ENCODE peak calls at places on chromosomes 1 and 21, in ten cellular contexts. One of them, this sample, is unnamed.

GRCh38 chr1:194102607-194103006 is 916.2 kb upstream of the B3GALT2 start:
- DNase-seq in naive thymus-derived CD8-positive, alpha-beta T cell: no peak
- DNase-seq in IMR-90: peak
- DNase-seq in osteocyte: no peak
- DNase-seq in naive B cell: no peak
- DNase-seq in CD8-positive, alpha-beta T cell: no peak
- DNase-seq in tibial nerve: no peak
- DNase-seq in activated CD8-positive, alpha-beta memory T cell treated with anti-CD3 and anti-CD28 coated beads for 24 hours: no peak
- DNase-seq in hippocampal formation: peak
- DNase-seq in Calu3: no peak
- DNase-seq in this sample: no peak

GRCh38 chr1:94228640-94229375 is 8.6 kb downstream of the ARHGAP29 start:
- DNase-seq in naive thymus-derived CD8-positive, alpha-beta T cell: no peak
- DNase-seq in IMR-90: no peak
- DNase-seq in osteocyte: no peak
- DNase-seq in naive B cell: no peak
- DNase-seq in CD8-positive, alpha-beta T cell: no peak
- DNase-seq in tibial nerve: no peak
- DNase-seq in activated CD8-positive, alpha-beta memory T cell treated with anti-CD3 and anti-CD28 coated beads for 24 hours: no peak
- DNase-seq in hippocampal formation: no peak
- DNase-seq in Calu3: no peak
- DNase-seq in this sample: no peak

GRCh38 chr1:99751877-99752504 is 14.4 kb downstream of the FRRS1 start:
- DNase-seq in naive thymus-derived CD8-positive, alpha-beta T cell: no peak
- DNase-seq in IMR-90: no peak
- DNase-seq in osteocyte: no peak
- DNase-seq in naive B cell: no peak
- DNase-seq in CD8-positive, alpha-beta T cell: no peak
- DNase-seq in tibial nerve: no peak
- DNase-seq in activated CD8-positive, alpha-beta memory T cell treated with anti-CD3 and anti-CD28 coated beads for 24 hours: no peak
- DNase-seq in hippocampal formation: no peak
- DNase-seq in Calu3: no peak
- DNase-seq in this sample: no peak

GRCh38 chr1:153801028-153801625 is 25.9 kb downstream of the SLC27A3 start:
- DNase-seq in naive thymus-derived CD8-positive, alpha-beta T cell: no peak
- DNase-seq in IMR-90: no peak
- DNase-seq in osteocyte: no peak
- DNase-seq in naive B cell: no peak
- DNase-seq in CD8-positive, alpha-beta T cell: no peak
- DNase-seq in tibial nerve: no peak
- DNase-seq in activated CD8-positive, alpha-beta memory T cell treated with anti-CD3 and anti-CD28 coated beads for 24 hours: no peak
- DNase-seq in hippocampal formation: no peak
- DNase-seq in Calu3: no peak
- DNase-seq in this sample: no peak

GRCh38 chr1:235878082-235878781 is 11.5 kb upstream of the LYST start:
- DNase-seq in naive thymus-derived CD8-positive, alpha-beta T cell: no peak
- DNase-seq in IMR-90: no peak
- DNase-seq in osteocyte: no peak
- DNase-seq in naive B cell: no peak
- DNase-seq in CD8-positive, alpha-beta T cell: no peak
- DNase-seq in tibial nerve: no peak
- DNase-seq in activated CD8-positive, alpha-beta memory T cell treated with anti-CD3 and anti-CD28 coated beads for 24 hours: no peak
- DNase-seq in hippocampal formation: no peak
- DNase-seq in Calu3: no peak
- DNase-seq in this sample: no peak

GRCh38 chr1:8059161-8059622 is 33.1 kb upstream of the ERRFI1 start:
- DNase-seq in naive thymus-derived CD8-positive, alpha-beta T cell: no peak
- DNase-seq in IMR-90: peak
- DNase-seq in osteocyte: no peak
- DNase-seq in naive B cell: no peak
- DNase-seq in CD8-positive, alpha-beta T cell: no peak
- DNase-seq in tibial nerve: no peak
- DNase-seq in activated CD8-positive, alpha-beta memory T cell treated with anti-CD3 and anti-CD28 coated beads for 24 hours: no peak
- DNase-seq in hippocampal formation: no peak
- DNase-seq in Calu3: no peak
- DNase-seq in this sample: peak

GRCh38 chr21:45551316-45551715 is 9.1 kb upstream of the SLC19A1 start:
- DNase-seq in naive thymus-derived CD8-positive, alpha-beta T cell: no peak
- DNase-seq in IMR-90: peak
- DNase-seq in osteocyte: no peak
- DNase-seq in naive B cell: no peak
- DNase-seq in CD8-positive, alpha-beta T cell: peak
- DNase-seq in tibial nerve: no peak
- DNase-seq in activated CD8-positive, alpha-beta memory T cell treated with anti-CD3 and anti-CD28 coated beads for 24 hours: no peak
- DNase-seq in hippocampal formation: no peak
- DNase-seq in Calu3: peak
- DNase-seq in this sample: peak

GRCh38 chr1:248871837-248872401 is 13.0 kb upstream of the ZNF692 start:
- DNase-seq in naive thymus-derived CD8-positive, alpha-beta T cell: no peak
- DNase-seq in IMR-90: no peak
- DNase-seq in osteocyte: no peak
- DNase-seq in naive B cell: no peak
- DNase-seq in CD8-positive, alpha-beta T cell: no peak
- DNase-seq in tibial nerve: no peak
- DNase-seq in activated CD8-positive, alpha-beta memory T cell treated with anti-CD3 and anti-CD28 coated beads for 24 hours: no peak
- DNase-seq in hippocampal formation: no peak
- DNase-seq in Calu3: no peak
- DNase-seq in this sample: no peak

GRCh38 chr1:110196917-110197782 is 13.0 kb upstream of the KCNC4 start:
- DNase-seq in naive thymus-derived CD8-positive, alpha-beta T cell: peak
- DNase-seq in IMR-90: peak
- DNase-seq in osteocyte: no peak
- DNase-seq in naive B cell: peak
- DNase-seq in CD8-positive, alpha-beta T cell: peak
- DNase-seq in tibial nerve: no peak
- DNase-seq in activated CD8-positive, alpha-beta memory T cell treated with anti-CD3 and anti-CD28 coated beads for 24 hours: peak
- DNase-seq in hippocampal formation: peak
- DNase-seq in Calu3: peak
- DNase-seq in this sample: peak

GRCh38 chr1:59020151-59020997 is 236.5 kb upstream of the JUN start:
- DNase-seq in naive thymus-derived CD8-positive, alpha-beta T cell: no peak
- DNase-seq in IMR-90: peak
- DNase-seq in osteocyte: no peak
- DNase-seq in naive B cell: peak
- DNase-seq in CD8-positive, alpha-beta T cell: peak
- DNase-seq in tibial nerve: no peak
- DNase-seq in activated CD8-positive, alpha-beta memory T cell treated with anti-CD3 and anti-CD28 coated beads for 24 hours: peak
- DNase-seq in hippocampal formation: no peak
- DNase-seq in Calu3: peak
- DNase-seq in this sample: peak

GRCh38 chr1:5647226-5647625 is 345.0 kb downstream of the NPHP4 start:
- DNase-seq in naive thymus-derived CD8-positive, alpha-beta T cell: no peak
- DNase-seq in IMR-90: no peak
- DNase-seq in osteocyte: peak
- DNase-seq in naive B cell: no peak
- DNase-seq in CD8-positive, alpha-beta T cell: no peak
- DNase-seq in tibial nerve: no peak
- DNase-seq in activated CD8-positive, alpha-beta memory T cell treated with anti-CD3 and anti-CD28 coated beads for 24 hours: peak
- DNase-seq in hippocampal formation: no peak
- DNase-seq in Calu3: no peak
- DNase-seq in this sample: no peak

GRCh38 chr1:215842905-215843304 is 275.8 kb downstream of the KCTD3 start:
- DNase-seq in naive thymus-derived CD8-positive, alpha-beta T cell: no peak
- DNase-seq in IMR-90: peak
- DNase-seq in osteocyte: no peak
- DNase-seq in naive B cell: no peak
- DNase-seq in CD8-positive, alpha-beta T cell: no peak
- DNase-seq in tibial nerve: no peak
- DNase-seq in activated CD8-positive, alpha-beta memory T cell treated with anti-CD3 and anti-CD28 coated beads for 24 hours: no peak
- DNase-seq in hippocampal formation: no peak
- DNase-seq in Calu3: no peak
- DNase-seq in this sample: no peak

GRCh38 chr1:205976708-205977107 is 26.5 kb downstream of the RAB7B start:
- DNase-seq in naive thymus-derived CD8-positive, alpha-beta T cell: no peak
- DNase-seq in IMR-90: peak
- DNase-seq in osteocyte: no peak
- DNase-seq in naive B cell: no peak
- DNase-seq in CD8-positive, alpha-beta T cell: no peak
- DNase-seq in tibial nerve: no peak
- DNase-seq in activated CD8-positive, alpha-beta memory T cell treated with anti-CD3 and anti-CD28 coated beads for 24 hours: no peak
- DNase-seq in hippocampal formation: peak
- DNase-seq in Calu3: no peak
- DNase-seq in this sample: peak

GRCh38 chr1:23895993-23896392 is 17.2 kb downstream of the CNR2 start:
- DNase-seq in naive thymus-derived CD8-positive, alpha-beta T cell: no peak
- DNase-seq in IMR-90: no peak
- DNase-seq in osteocyte: no peak
- DNase-seq in naive B cell: no peak
- DNase-seq in CD8-positive, alpha-beta T cell: no peak
- DNase-seq in tibial nerve: no peak
- DNase-seq in activated CD8-positive, alpha-beta memory T cell treated with anti-CD3 and anti-CD28 coated beads for 24 hours: no peak
- DNase-seq in hippocampal formation: no peak
- DNase-seq in Calu3: no peak
- DNase-seq in this sample: no peak

GRCh38 chr1:2588661-2589330 is 2.2 kb downstream of the PRXL2B start:
- DNase-seq in naive thymus-derived CD8-positive, alpha-beta T cell: no peak
- DNase-seq in IMR-90: no peak
- DNase-seq in osteocyte: no peak
- DNase-seq in naive B cell: no peak
- DNase-seq in CD8-positive, alpha-beta T cell: no peak
- DNase-seq in tibial nerve: no peak
- DNase-seq in activated CD8-positive, alpha-beta memory T cell treated with anti-CD3 and anti-CD28 coated beads for 24 hours: no peak
- DNase-seq in hippocampal formation: no peak
- DNase-seq in Calu3: no peak
- DNase-seq in this sample: no peak

GRCh38 chr1:203722925-203723324 is 42.1 kb upstream of the LAX1 start:
- DNase-seq in naive thymus-derived CD8-positive, alpha-beta T cell: no peak
- DNase-seq in IMR-90: no peak
- DNase-seq in osteocyte: no peak
- DNase-seq in naive B cell: no peak
- DNase-seq in CD8-positive, alpha-beta T cell: no peak
- DNase-seq in tibial nerve: no peak
- DNase-seq in activated CD8-positive, alpha-beta memory T cell treated with anti-CD3 and anti-CD28 coated beads for 24 hours: no peak
- DNase-seq in hippocampal formation: no peak
- DNase-seq in Calu3: no peak
- DNase-seq in this sample: no peak

GRCh38 chr1:85148524-85149250 is 52.1 kb downstream of the SYDE2 start:
- DNase-seq in naive thymus-derived CD8-positive, alpha-beta T cell: no peak
- DNase-seq in IMR-90: peak
- DNase-seq in osteocyte: no peak
- DNase-seq in naive B cell: no peak
- DNase-seq in CD8-positive, alpha-beta T cell: no peak
- DNase-seq in tibial nerve: no peak
- DNase-seq in activated CD8-positive, alpha-beta memory T cell treated with anti-CD3 and anti-CD28 coated beads for 24 hours: no peak
- DNase-seq in hippocampal formation: no peak
- DNase-seq in Calu3: no peak
- DNase-seq in this sample: peak

GRCh38 chr1:19710825-19711611 is 46.3 kb downstream of the HTR6 start:
- DNase-seq in naive thymus-derived CD8-positive, alpha-beta T cell: no peak
- DNase-seq in IMR-90: no peak
- DNase-seq in osteocyte: no peak
- DNase-seq in naive B cell: no peak
- DNase-seq in CD8-positive, alpha-beta T cell: no peak
- DNase-seq in tibial nerve: no peak
- DNase-seq in activated CD8-positive, alpha-beta memory T cell treated with anti-CD3 and anti-CD28 coated beads for 24 hours: no peak
- DNase-seq in hippocampal formation: no peak
- DNase-seq in Calu3: no peak
- DNase-seq in this sample: no peak

GRCh38 chr1:228457396-228458176 is 29.6 kb upstream of the RNF187 start:
- DNase-seq in naive thymus-derived CD8-positive, alpha-beta T cell: peak
- DNase-seq in IMR-90: peak
- DNase-seq in osteocyte: peak
- DNase-seq in naive B cell: peak
- DNase-seq in CD8-positive, alpha-beta T cell: peak
- DNase-seq in tibial nerve: peak
- DNase-seq in activated CD8-positive, alpha-beta memory T cell treated with anti-CD3 and anti-CD28 coated beads for 24 hours: peak
- DNase-seq in hippocampal formation: peak
- DNase-seq in Calu3: peak
- DNase-seq in this sample: peak

GRCh38 chr21:17612023-17612564 is 607 bp downstream of the BTG3 start:
- DNase-seq in naive thymus-derived CD8-positive, alpha-beta T cell: peak
- DNase-seq in IMR-90: peak
- DNase-seq in osteocyte: no peak
- DNase-seq in naive B cell: no peak
- DNase-seq in CD8-positive, alpha-beta T cell: peak
- DNase-seq in tibial nerve: no peak
- DNase-seq in activated CD8-positive, alpha-beta memory T cell treated with anti-CD3 and anti-CD28 coated beads for 24 hours: no peak
- DNase-seq in hippocampal formation: no peak
- DNase-seq in Calu3: peak
- DNase-seq in this sample: peak

GRCh38 chr1:78069784-78070183 is 24.0 kb downstream of the GIPC2 start:
- DNase-seq in naive thymus-derived CD8-positive, alpha-beta T cell: no peak
- DNase-seq in IMR-90: no peak
- DNase-seq in osteocyte: no peak
- DNase-seq in naive B cell: no peak
- DNase-seq in CD8-positive, alpha-beta T cell: no peak
- DNase-seq in tibial nerve: no peak
- DNase-seq in activated CD8-positive, alpha-beta memory T cell treated with anti-CD3 and anti-CD28 coated beads for 24 hours: no peak
- DNase-seq in hippocampal formation: no peak
- DNase-seq in Calu3: no peak
- DNase-seq in this sample: no peak

GRCh38 chr21:39444406-39445145 is 1.0 kb downstream of the LCA5L start:
- DNase-seq in naive thymus-derived CD8-positive, alpha-beta T cell: no peak
- DNase-seq in IMR-90: peak
- DNase-seq in osteocyte: no peak
- DNase-seq in naive B cell: peak
- DNase-seq in CD8-positive, alpha-beta T cell: no peak
- DNase-seq in tibial nerve: no peak
- DNase-seq in activated CD8-positive, alpha-beta memory T cell treated with anti-CD3 and anti-CD28 coated beads for 24 hours: no peak
- DNase-seq in hippocampal formation: no peak
- DNase-seq in Calu3: no peak
- DNase-seq in this sample: peak

GRCh38 chr1:64841330-64842065 is 96.6 kb downstream of the RAVER2 start:
- DNase-seq in naive thymus-derived CD8-positive, alpha-beta T cell: no peak
- DNase-seq in IMR-90: no peak
- DNase-seq in osteocyte: no peak
- DNase-seq in naive B cell: no peak
- DNase-seq in CD8-positive, alpha-beta T cell: no peak
- DNase-seq in tibial nerve: no peak
- DNase-seq in activated CD8-positive, alpha-beta memory T cell treated with anti-CD3 and anti-CD28 coated beads for 24 hours: no peak
- DNase-seq in hippocampal formation: no peak
- DNase-seq in Calu3: no peak
- DNase-seq in this sample: peak

GRCh38 chr1:85320371-85321131 is 44.1 kb upstream of the BCL10 start:
- DNase-seq in naive thymus-derived CD8-positive, alpha-beta T cell: no peak
- DNase-seq in IMR-90: peak
- DNase-seq in osteocyte: no peak
- DNase-seq in naive B cell: no peak
- DNase-seq in CD8-positive, alpha-beta T cell: no peak
- DNase-seq in tibial nerve: no peak
- DNase-seq in activated CD8-positive, alpha-beta memory T cell treated with anti-CD3 and anti-CD28 coated beads for 24 hours: no peak
- DNase-seq in hippocampal formation: no peak
- DNase-seq in Calu3: no peak
- DNase-seq in this sample: no peak

GRCh38 chr21:33026299-33026858 is 644 bp downstream of the OLIG2 start:
- DNase-seq in naive thymus-derived CD8-positive, alpha-beta T cell: no peak
- DNase-seq in IMR-90: no peak
- DNase-seq in osteocyte: no peak
- DNase-seq in naive B cell: no peak
- DNase-seq in CD8-positive, alpha-beta T cell: no peak
- DNase-seq in tibial nerve: no peak
- DNase-seq in activated CD8-positive, alpha-beta memory T cell treated with anti-CD3 and anti-CD28 coated beads for 24 hours: no peak
- DNase-seq in hippocampal formation: no peak
- DNase-seq in Calu3: no peak
- DNase-seq in this sample: no peak

GRCh38 chr1:9413143-9413876 is 120.6 kb downstream of the SPSB1 start:
- DNase-seq in naive thymus-derived CD8-positive, alpha-beta T cell: no peak
- DNase-seq in IMR-90: peak
- DNase-seq in osteocyte: no peak
- DNase-seq in naive B cell: peak
- DNase-seq in CD8-positive, alpha-beta T cell: peak
- DNase-seq in tibial nerve: peak
- DNase-seq in activated CD8-positive, alpha-beta memory T cell treated with anti-CD3 and anti-CD28 coated beads for 24 hours: peak
- DNase-seq in hippocampal formation: no peak
- DNase-seq in Calu3: peak
- DNase-seq in this sample: peak

GRCh38 chr1:222911866-222912265 is 97.0 kb downstream of the DISP1 start:
- DNase-seq in naive thymus-derived CD8-positive, alpha-beta T cell: no peak
- DNase-seq in IMR-90: peak
- DNase-seq in osteocyte: no peak
- DNase-seq in naive B cell: no peak
- DNase-seq in CD8-positive, alpha-beta T cell: no peak
- DNase-seq in tibial nerve: no peak
- DNase-seq in activated CD8-positive, alpha-beta memory T cell treated with anti-CD3 and anti-CD28 coated beads for 24 hours: no peak
- DNase-seq in hippocampal formation: no peak
- DNase-seq in Calu3: no peak
- DNase-seq in this sample: peak

This sample was measured in astrocyte of the hippocampus.